ENCODE peak calls at places on chromosomes 4 and X, in five cellular contexts. G is foreskin fibroblast; K is LoVo; R is stimulated activated CD4-positive, alpha-beta T cell treated with anti-CD3 and anti-CD28 coated beads, Interleukin-1b, Interleukin-23, amount 100 ng/mL, for 24 hours; U is DMS53. X is an unnamed sample.

GRCh38 chr4:127997534-127998388 is 32.6 kb downstream of the ABHD18 start:
- DNase-seq in K (no peak), R (no peak), U (no peak), G (no peak), X (no peak)

GRCh38 chr4:150123073-150123472 is 44.8 kb downstream of the DCLK2 start:
- DNase-seq in G (no peak), U (no peak), K (no peak), R (no peak), X (no peak)

GRCh38 chrX:21944136-21944615 is 3.7 kb downstream of the SMS start:
- DNase-seq in G (no peak), U (no peak), K (no peak), R (no peak), X (no peak)

GRCh38 chrX:101682723-101683122 is 23.1 kb upstream of the ARMCX2 start:
- DNase-seq in G (no peak), K (no peak), R (no peak), U (no peak), X (no peak)

GRCh38 chrX:104420907-104421306 is 145.1 kb upstream of the IL1RAPL2 start:
- DNase-seq in U (no peak), R (no peak), K (peak), G (no peak), X (no peak)

GRCh38 chrX:32155044-32155638 is 1056.2 kb downstream of the DMD start:
- DNase-seq in K (no peak), G (no peak), R (no peak), U (no peak), X (no peak)

GRCh38 chrX:3713225-3713936 is at the start of gene PRKX:
- DNase-seq in R (peak), G (peak), U (no peak), K (peak), X (no peak)

GRCh38 chr4:57499786-57500185 is 389.6 kb upstream of the IGFBP7 start:
- DNase-seq in R (no peak), U (peak), K (no peak), G (no peak), X (no peak)

GRCh38 chr4:140057693-140058092 is 96.3 kb downstream of the MAML3 start:
- DNase-seq in U (no peak), G (no peak), K (no peak), R (no peak), X (no peak)

GRCh38 chr4:15479089-15479912 is 9.6 kb downstream of the CC2D2A start:
- DNase-seq in U (peak), R (no peak), G (peak), K (peak), X (peak)

GRCh38 chr4:2075987-2076907 is 17.1 kb downstream of the NAT8L start:
- DNase-seq in R (no peak), U (no peak), G (no peak), K (no peak), X (peak)

GRCh38 chr4:36997727-36998126 is 246.8 kb upstream of the NWD2 start:
- DNase-seq in K (no peak), R (no peak), G (no peak), U (peak), X (no peak)

GRCh38 chrX:39654183-39654925 is 443.4 kb downstream of the BCOR start:
- DNase-seq in K (no peak), G (no peak), R (no peak), U (no peak), X (no peak)

GRCh38 chr4:13481569-13481968 is 2.6 kb downstream of the RAB28 start:
- DNase-seq in U (no peak), G (no peak), K (no peak), R (no peak), X (no peak)

GRCh38 chrX:64842492-64842891 is 133.8 kb downstream of the ZC4H2 start:
- DNase-seq in K (no peak), R (no peak), G (no peak), U (no peak), X (no peak)

GRCh38 chrX:13283512-13283911 is 36.3 kb downstream of the ATXN3L start:
- DNase-seq in G (no peak), R (no peak), U (no peak), K (no peak), X (no peak)

GRCh38 chr4:105092356-105092755 is 54.3 kb upstream of the TET2 start:
- DNase-seq in U (peak), K (peak), R (no peak), G (peak), X (no peak)

GRCh38 chr4:52868138-52868537 is 6.0 kb downstream of the RASL11B start:
- DNase-seq in R (no peak), G (no peak), U (peak), K (no peak), X (no peak)

GRCh38 chr4:124907881-124908280 is 195.3 kb upstream of the ANKRD50 start:
- DNase-seq in R (no peak), K (no peak), U (no peak), G (peak), X (no peak)

GRCh38 chrX:50107470-50107869 is 93.3 kb downstream of the AKAP4 start:
- DNase-seq in U (no peak), K (no peak), G (no peak), R (no peak), X (no peak)

GRCh38 chr4:22869235-22869634 is 176.5 kb downstream of the GBA3 start:
- DNase-seq in K (no peak), R (no peak), G (no peak), U (peak), X (no peak)

GRCh38 chrX:23008431-23009099 is 8.8 kb downstream of the DDX53 start:
- DNase-seq in U (peak), G (no peak), K (no peak), R (no peak), X (no peak)

GRCh38 chr4:157072002-157072401 is 3.9 kb upstream of the GLRB start:
- DNase-seq in R (no peak), U (peak), K (no peak), G (peak), X (no peak)

GRCh38 chrX:45714864-45715263 is 514.2 kb upstream of the DIPK2B start:
- DNase-seq in R (no peak), G (peak), K (peak), U (no peak), X (no peak)